ENCODE peak calls at places on chromosome 21, in eight cellular contexts. S is fibroblast of the aortic adventitia, A is stomach, E is fibroblast of lung, L is epithelial cell of esophagus, D is EH, N is lower leg skin, Y is NCI-H1105. X is an unnamed sample.

GRCh38 chr21:14609274-14609673 is 63.2 kb upstream of the SAMSN1 start:
- DNase-seq in S (no peak), D (no peak), Y (no peak), N (no peak), A (no peak), E (no peak), L (no peak), X (no peak)

GRCh38 chr21:40047993-40048730 is 180.9 kb downstream of the PCP4 start:
- DNase-seq in D (peak; percentile 57), A (no peak), N (no peak), S (no peak), Y (no peak), E (peak; percentile 30), L (peak; percentile 38), X (no peak)

GRCh38 chr21:36587388-36587787 is 107.5 kb upstream of the CLDN14 start:
- DNase-seq in L (peak; percentile 87), E (no peak), N (no peak), S (no peak), A (no peak), D (no peak), Y (no peak), X (no peak)

GRCh38 chr21:45157932-45158331 is 83.6 kb downstream of the ADARB1 start:
- DNase-seq in Y (no peak), N (peak; percentile 7), E (no peak), S (no peak), D (no peak), L (no peak), A (no peak), X (no peak)

GRCh38 chr21:38223893-38224540 is 32.8 kb upstream of the KCNJ15 start:
- DNase-seq in A (no peak), Y (no peak), N (no peak), S (peak; percentile 40), L (peak; percentile 68), E (peak; percentile 40), D (no peak), X (no peak)

GRCh38 chr21:25572895-25573310 is 34.4 kb downstream of the MRPL39 start:
- DNase-seq in S (peak; percentile 19), Y (no peak), N (no peak), E (peak; percentile 56), L (no peak), D (no peak), A (no peak), X (no peak)

GRCh38 chr21:36291509-36291908 is 28.5 kb upstream of the MORC3 start:
- DNase-seq in E (no peak), L (no peak), Y (no peak), S (no peak), D (no peak), N (no peak), A (no peak), X (no peak)

GRCh38 chr21:36773111-36773510 is 74.2 kb downstream of the SIM2 start:
- DNase-seq in A (peak; percentile 96), Y (peak; percentile 54), D (peak; percentile 62), L (peak; percentile 89), S (peak; percentile 87), N (no peak), E (peak; percentile 90), X (no peak)

GRCh38 chr21:43605320-43606244 is 53.7 kb downstream of the HSF2BP start:
- DNase-seq in L (no peak), N (no peak), A (no peak), Y (no peak), D (no peak), S (no peak), E (no peak), X (no peak)

GRCh38 chr21:16794944-16795343 is 717.9 kb upstream of the CXADR start:
- DNase-seq in S (peak; percentile 87), N (peak; percentile 16), D (peak; percentile 89), Y (no peak), L (peak; percentile 53), A (no peak), E (peak; percentile 97), X (peak; percentile 78)

GRCh38 chr21:33299181-33299752 is 25.5 kb upstream of the IFNAR1 start:
- DNase-seq in D (no peak), N (no peak), L (peak; percentile 80), S (no peak), Y (no peak), E (no peak), A (no peak), X (no peak)

GRCh38 chr21:15061747-15062146 is 3.1 kb downstream of the NRIP1 start:
- DNase-seq in E (no peak), A (no peak), L (no peak), N (no peak), Y (no peak), D (no peak), S (no peak), X (no peak)

GRCh38 chr21:29504751-29505321 is 206.1 kb downstream of the BACH1 start:
- DNase-seq in N (no peak), L (peak; percentile 56), D (peak; percentile 84), A (no peak), S (peak; percentile 50), Y (no peak), E (peak; percentile 90), X (no peak)

GRCh38 chr21:33640697-33641338 is 723 bp downstream of the CRYZL1 start:
- DNase-seq in E (peak; percentile 36), D (peak; percentile 34), A (no peak), S (peak; percentile 40), Y (peak; percentile 37), L (peak; percentile 45), N (no peak), X (no peak)

GRCh38 chr21:39086547-39086946 is 96.7 kb downstream of the PSMG1 start:
- DNase-seq in A (no peak), D (no peak), N (no peak), E (no peak), S (no peak), Y (no peak), L (no peak), X (no peak)

GRCh38 chr21:43879348-43880110 is 14.5 kb downstream of the AGPAT3 start:
- DNase-seq in D (no peak), S (no peak), A (no peak), Y (no peak), E (no peak), L (no peak), N (no peak), X (no peak)

GRCh38 chr21:45098867-45099266 is 24.5 kb downstream of the ADARB1 start:
- DNase-seq in D (peak; percentile 37), A (no peak), L (peak; percentile 24), E (no peak), Y (no peak), S (peak; percentile 22), N (no peak), X (no peak)